ENCODE peak calls at places on chromosomes 12 and 14, in four cellular contexts. N, A, V and E are unnamed samples.

GRCh38 chr12:116381744-116382455 is 104.4 kb upstream of the MED13L start:
- DNase-seq in V (no peak), N (no peak), A (peak; percentile 95), E (no peak)

GRCh38 chr12:20212036-20212435 is 156.3 kb upstream of the PDE3A start:
- DNase-seq in A (peak; percentile 80), N (no peak), V (no peak), E (no peak)

GRCh38 chr14:22980672-22981089 is 1.7 kb downstream of the AJUBA start:
- DNase-seq in V (no peak), A (peak; percentile 27), N (no peak), E (peak; percentile 75)

GRCh38 chr14:38961136-38961535 is 141.9 kb downstream of the SEC23A start:
- DNase-seq in A (no peak), V (no peak), N (no peak), E (no peak)

GRCh38 chr14:29926228-29926627 is 1.4 kb downstream of the PRKD1 start:
- DNase-seq in V (no peak), N (no peak), A (no peak), E (no peak)

GRCh38 chr12:118981285-118982201 is at the start of gene SRRM4:
- DNase-seq in N (no peak), V (no peak), A (no peak), E (peak; percentile 80)

GRCh38 chr12:74801625-74802024 is 264.0 kb downstream of the ATXN7L3B start:
- DNase-seq in A (no peak), V (no peak), N (no peak), E (no peak)

GRCh38 chr12:92194566-92194965 is 48.9 kb upstream of the BTG1 start:
- DNase-seq in N (no peak), V (no peak), A (no peak), E (no peak)

GRCh38 chr14:79580414-79580813 is 630.9 kb downstream of the DIO2 start:
- DNase-seq in V (no peak), A (no peak), N (no peak), E (no peak)

GRCh38 chr12:65389436-65389835 is 111.0 kb downstream of the MSRB3 start:
- DNase-seq in N (no peak), A (no peak), V (no peak), E (no peak)

GRCh38 chr12:109738209-109738608 is 24.6 kb downstream of the FAM222A start:
- DNase-seq in N (no peak), V (no peak), A (no peak), E (no peak)

GRCh38 chr14:26199096-26199495 is 398.7 kb downstream of the NOVA1 start:
- DNase-seq in V (no peak), N (no peak), A (no peak), E (no peak)

GRCh38 chr14:51479584-51480305 is 172.0 kb upstream of the FRMD6 start:
- DNase-seq in N (peak; percentile 57), A (peak; percentile 55), V (no peak), E (no peak)

GRCh38 chr12:67377541-67377940 is 108.4 kb downstream of the CAND1 start:
- DNase-seq in V (no peak), N (no peak), A (no peak), E (no peak)

GRCh38 chr12:86389949-86390348 is 133.8 kb upstream of the MGAT4C start:
- DNase-seq in V (no peak), N (no peak), A (peak; percentile 44), E (no peak)

GRCh38 chr14:50231475-50232275 is at the start of gene SOS2:
- DNase-seq in V (no peak), A (peak; percentile 78), N (peak; percentile 71), E (peak; percentile 87)

GRCh38 chr12:47808049-47808448 is 11.7 kb downstream of the HDAC7 start:
- DNase-seq in N (no peak), V (no peak), A (peak; percentile 62), E (no peak)

DNA sequence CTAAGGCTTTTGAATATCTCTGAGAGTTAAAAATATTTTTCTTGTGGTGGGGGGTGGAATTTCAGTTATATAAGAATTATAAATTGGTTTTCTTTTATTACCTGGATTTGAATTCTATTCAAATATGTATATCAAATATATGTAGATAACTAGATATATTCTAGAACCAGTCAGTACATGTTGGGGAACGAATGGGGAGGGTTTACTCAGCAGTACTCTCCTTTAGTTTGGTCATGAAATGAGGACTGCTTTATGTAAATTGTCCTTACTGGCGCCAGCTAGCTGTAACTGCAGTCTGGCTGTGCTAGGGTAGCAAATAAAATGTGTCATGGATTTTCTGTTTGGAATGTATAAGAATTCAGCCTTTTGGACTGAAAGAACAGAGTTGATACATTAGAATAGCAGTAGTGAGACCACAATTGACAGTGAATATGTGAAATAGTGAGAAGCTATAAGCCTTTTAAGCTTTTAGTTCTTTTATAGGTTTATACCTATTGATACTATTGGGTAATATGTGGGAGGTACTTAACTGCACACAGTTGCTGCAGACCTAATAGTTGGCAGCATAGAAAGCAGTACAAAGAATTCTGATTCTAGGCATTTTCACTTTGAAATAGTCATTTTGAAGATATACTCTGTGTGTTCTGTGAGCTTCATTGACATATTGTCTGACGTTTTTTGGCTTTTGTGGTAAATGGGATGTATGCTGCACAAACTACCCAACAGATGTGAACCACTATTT is 29.0 kb downstream of the ATF7IP start:
- DNase-seq in N (no peak), A (peak; percentile 84), V (peak; percentile 68), E (no peak)
- TF ChIP-seq CTCF in N (no peak), A (peak; percentile 12), V (peak; percentile 8), E (peak; percentile 34)

GRCh38 chr12:72865921-72866320 is 593.8 kb downstream of the TRHDE start:
- DNase-seq in N (no peak), A (no peak), V (no peak), E (no peak)
- TF ChIP-seq CTCF in N (no peak), A (no peak), V (no peak), E (no peak)

GRCh38 chr12:55068416-55069010 is 48.7 kb downstream of the NEUROD4 start:
- DNase-seq in N (peak; percentile 15), V (peak; percentile 18), A (peak; percentile 71), E (no peak)
- TF ChIP-seq CTCF in N (peak; percentile 52), V (peak; percentile 85), A (peak; percentile 90), E (peak; percentile 88)

GRCh38 chr12:57147641-57147944 is 174 bp upstream of the LRP1-AS start:
- DNase-seq in A (peak; percentile 68), N (no peak), V (no peak), E (no peak)
- TF ChIP-seq CTCF in A (no peak), N (no peak), V (no peak), E (no peak)